ENCODE peak calls at places on chromosomes 3 and 15, in nine cellular contexts. E is psoas muscle; W is CD8-positive, alpha-beta T cell; S is HFF-Myc; C is fibroblast of the aortic adventitia; M is heart left ventricle; F is A549; I is mammary epithelial cell; G is H9. Q is an unnamed sample.

GRCh38 chr15:86852741-86853140 is 773.1 kb downstream of the AGBL1 start:
- DNase-seq in E (no peak), G (no peak), M (no peak), S (no peak), F (no peak), W (no peak), I (peak; percentile 63), C (no peak), Q (no peak)

GRCh38 chr3:159619341-159619885 is 369.2 kb upstream of the IL12A start:
- DNase-seq in S (no peak), W (no peak), F (no peak), M (no peak), E (no peak), I (no peak), G (no peak), C (peak; percentile 37), Q (no peak)

GRCh38 chr3:107323723-107324122 is 53.5 kb upstream of the CCDC54 start:
- DNase-seq in S (no peak), M (no peak), I (no peak), C (no peak), E (no peak), W (no peak), G (no peak), F (no peak), Q (no peak)

GRCh38 chr3:139491966-139492365 is 15.7 kb upstream of the RBP2 start:
- DNase-seq in C (peak; percentile 2), W (no peak), M (no peak), F (no peak), I (no peak), G (peak; percentile 83), S (no peak), E (no peak), Q (no peak)

GRCh38 chr3:138034918-138035317 is 25.0 kb downstream of the CLDN18 start:
- DNase-seq in E (no peak), W (no peak), C (peak; percentile 50), S (no peak), G (no peak), M (no peak), I (peak; percentile 36), F (no peak), Q (no peak)

GRCh38 chr3:15319575-15319974 is 12.8 kb downstream of the SH3BP5 start:
- DNase-seq in F (no peak), W (no peak), I (peak; percentile 34), S (no peak), G (no peak), M (peak; percentile 40), E (peak; percentile 67), C (peak; percentile 92), Q (no peak)

GRCh38 chr3:31226331-31226730 is 306.4 kb upstream of the STT3B start:
- DNase-seq in E (no peak), F (no peak), W (no peak), I (no peak), C (no peak), G (no peak), S (no peak), M (no peak), Q (no peak)

GRCh38 chr15:36284911-36285310 is 294.5 kb upstream of the CDIN1 start:
- DNase-seq in C (no peak), W (no peak), F (no peak), I (no peak), E (no peak), G (no peak), S (no peak), M (no peak), Q (no peak)

GRCh38 chr15:67105065-67105951 is 39.9 kb downstream of the SMAD3 start:
- DNase-seq in W (no peak), F (peak; percentile 97), E (peak; percentile 69), C (peak; percentile 98), S (peak; percentile 89), G (no peak), M (no peak), I (peak; percentile 98), Q (no peak)

GRCh38 chr3:67937498-67938118 is 283.2 kb upstream of the SUCLG2 start:
- DNase-seq in G (no peak), S (no peak), E (no peak), I (no peak), F (no peak), M (no peak), W (no peak), C (peak; percentile 0), Q (no peak)

GRCh38 chr3:69767571-69767970 is 28.3 kb downstream of the MITF start:
- DNase-seq in S (no peak), W (no peak), G (no peak), F (no peak), E (peak; percentile 70), M (peak; percentile 72), I (no peak), C (no peak), Q (no peak)

GRCh38 chr3:194503101-194503531 is 16.3 kb upstream of the ATP13A3 start:
- DNase-seq in S (no peak), G (no peak), C (peak; percentile 73), I (no peak), F (no peak), E (no peak), W (no peak), M (no peak), Q (no peak)

GRCh38 chr3:32148356-32148755 is 41.9 kb downstream of the GPD1L start:
- DNase-seq in M (no peak), G (no peak), W (no peak), E (no peak), F (no peak), I (no peak), S (no peak), C (no peak), Q (no peak)

GRCh38 chr3:194680888-194681615 is 4.6 kb upstream of the FAM43A start:
- DNase-seq in W (no peak), F (no peak), I (no peak), E (no peak), M (no peak), C (no peak), S (no peak), G (no peak), Q (no peak)

GRCh38 chr3:47568901-47569300 is 9.8 kb downstream of the CSPG5 start:
- DNase-seq in C (no peak), M (no peak), W (no peak), I (no peak), F (no peak), E (no peak), G (no peak), S (no peak), Q (no peak)

GRCh38 chr3:43152649-43153048 is 46.8 kb upstream of the POMGNT2 start:
- DNase-seq in F (no peak), S (no peak), E (no peak), M (no peak), C (no peak), W (no peak), I (no peak), G (no peak), Q (no peak)

GRCh38 chr3:43155016-43155415 is 49.1 kb upstream of the POMGNT2 start:
- DNase-seq in M (no peak), S (no peak), C (no peak), W (no peak), F (no peak), E (no peak), G (no peak), I (no peak), Q (no peak)

GRCh38 chr3:43153189-43154083 is 47.6 kb upstream of the POMGNT2 start:
- DNase-seq in I (no peak), F (no peak), E (peak; percentile 81), S (no peak), G (no peak), W (no peak), C (peak; percentile 82), M (peak; percentile 18), Q (no peak)

GRCh38 chr3:43156812-43157455 is 51.1 kb upstream of the POMGNT2 start:
- DNase-seq in G (no peak), F (no peak), I (no peak), E (no peak), C (no peak), W (no peak), S (no peak), M (no peak), Q (no peak)

GRCh38 chr3:43155464-43156121 is 49.7 kb upstream of the POMGNT2 start:
- DNase-seq in S (peak; percentile 42), M (peak; percentile 43), G (peak; percentile 79), W (no peak), E (peak; percentile 67), C (peak; percentile 86), I (peak; percentile 76), F (peak; percentile 50), Q (no peak)
- TF ChIP-seq CTCF in S (peak; percentile 71), M (peak; percentile 48), G (peak; percentile 77), W (no peak), E (peak; percentile 45), C (peak; percentile 80), I (peak; percentile 68), F (peak; percentile 36), Q (no peak)

GRCh38 chr3:114411811-114412803 is 118.3 kb downstream of the TIGIT start:
- DNase-seq in I (peak; percentile 79), G (no peak), M (peak; percentile 8), F (peak; percentile 7), E (peak; percentile 26), S (no peak), W (no peak), C (peak; percentile 49), Q (peak; percentile 5)
- TF ChIP-seq CTCF in I (no peak), G (no peak), M (no peak), F (no peak), E (peak; percentile 3), S (no peak), W (no peak), C (peak; percentile 3), Q (peak; percentile 23)

DNA sequence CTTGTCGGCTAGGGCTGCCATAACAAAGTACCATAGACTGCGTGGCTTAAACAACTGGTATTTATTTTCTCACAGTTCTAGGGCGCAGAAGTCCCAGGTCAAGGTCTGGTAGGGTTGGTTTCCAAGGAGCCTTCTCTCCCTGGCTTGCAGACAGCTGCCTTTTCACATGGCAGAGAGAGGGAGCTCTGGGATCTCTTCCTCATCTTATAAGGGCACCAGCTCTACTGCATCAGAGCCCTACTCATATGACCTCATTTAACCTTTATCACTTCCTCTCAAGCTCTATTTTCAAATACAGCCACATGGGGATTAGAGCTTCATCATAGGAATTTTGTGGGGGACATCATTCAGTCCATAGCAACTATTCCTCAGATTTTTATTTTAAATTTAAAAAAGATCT is 17.6 kb upstream of the PAQR9 start:
- DNase-seq in G (peak; percentile 53), M (no peak), I (no peak), E (no peak), W (no peak), C (no peak), S (no peak), F (no peak), Q (no peak)
- TF ChIP-seq CTCF in G (peak; percentile 15), M (no peak), I (no peak), E (no peak), W (no peak), C (peak; percentile 1), S (peak; percentile 5), F (no peak), Q (no peak)

DNA sequence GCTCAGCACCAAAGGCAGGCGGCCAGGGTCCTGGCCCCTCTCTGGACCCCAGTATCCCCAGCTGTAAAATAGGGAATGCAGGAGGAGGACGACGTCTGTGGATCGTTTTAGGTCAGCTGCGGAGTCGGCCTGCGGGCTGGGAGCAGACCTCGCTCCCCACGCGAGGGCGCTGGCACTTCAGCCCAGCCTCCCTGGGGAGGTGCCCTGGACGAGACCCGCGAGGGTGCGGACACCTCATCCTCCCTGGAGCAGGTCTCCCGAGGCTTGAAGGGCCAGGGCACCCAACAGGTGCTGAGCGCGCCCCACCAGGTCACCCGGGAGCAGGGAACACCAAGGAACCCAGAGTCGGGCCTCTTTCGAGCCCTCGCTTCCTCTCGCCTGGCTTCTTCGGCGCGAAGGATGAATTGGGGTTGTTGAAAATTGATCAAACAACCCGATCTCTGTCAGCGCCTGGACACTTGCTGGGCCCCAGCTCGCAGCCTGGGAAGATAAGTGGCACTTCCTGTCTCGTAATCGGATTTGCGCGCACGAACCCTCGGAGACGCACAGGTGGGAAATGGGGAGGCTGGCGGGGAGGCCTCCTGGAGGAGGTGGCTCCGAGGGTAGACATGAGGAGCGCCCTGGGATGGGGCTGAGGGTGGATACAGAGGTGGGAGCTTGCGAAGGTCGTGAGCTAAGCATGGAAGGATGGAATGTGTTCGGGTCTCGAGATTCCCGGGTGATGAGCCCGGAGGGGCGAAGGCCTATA is 588 bp upstream of the VIPR1 start:
- DNase-seq in G (peak; percentile 59), W (peak; percentile 69), E (peak; percentile 51), S (no peak), I (peak; percentile 52), M (peak; percentile 53), F (no peak), C (peak; percentile 20), Q (peak; percentile 77)
- TF ChIP-seq CTCF in G (peak; percentile 61), W (peak; percentile 65), E (peak; percentile 39), S (peak; percentile 54), I (peak; percentile 33), M (peak; percentile 47), F (peak; percentile 14), C (peak; percentile 43), Q (peak; percentile 59)